ENCODE peak calls at places on chromosomes 13 and 19, in six cellular contexts. Q is central memory CD4-positive, alpha-beta T cell; I is activated naive CD8-positive, alpha-beta T cell treated with anti-CD3 and anti-CD28 coated beads, Interleukin-2, amount 50 U/mL, for 24 hours; Z is foreskin melanocyte; Y is RWPE1; C is NCI-H510A. E is an unnamed sample.

GRCh38 chr13:26062853-26063444 is 11.1 kb upstream of the SHISA2 start:
- DNase-seq in Y (peak; percentile 50), Z (peak; percentile 68), Q (peak; percentile 34), I (no peak), C (no peak), E (peak; percentile 43)

GRCh38 chr13:99677388-99677951 is 176.2 kb downstream of the TM9SF2 start:
- DNase-seq in C (no peak), Z (peak; percentile 66), I (no peak), Q (no peak), Y (no peak), E (peak; percentile 46)

GRCh38 chr13:112000888-112001287 is 66.1 kb upstream of the SOX1 start:
- DNase-seq in Z (no peak), Y (no peak), Q (no peak), C (no peak), I (no peak), E (no peak)

GRCh38 chr19:12544401-12544876 is 6.8 kb downstream of the ZNF564 start:
- DNase-seq in Y (no peak), Q (no peak), C (no peak), Z (no peak), I (no peak), E (peak; percentile 66)

GRCh38 chr13:31046711-31047279 is 114.3 kb downstream of the TEX26 start:
- DNase-seq in Y (no peak), C (peak; percentile 57), Z (peak; percentile 98), Q (no peak), I (no peak), E (peak; percentile 19)

GRCh38 chr13:85693889-85694511 is 105.2 kb downstream of the SLITRK6 start:
- DNase-seq in Q (no peak), Y (no peak), C (no peak), I (no peak), Z (no peak), E (no peak)

GRCh38 chr19:41978470-41978869 is 15.6 kb downstream of the ATP1A3 start:
- DNase-seq in Q (no peak), Y (no peak), Z (no peak), C (no peak), I (no peak), E (no peak)

GRCh38 chr13:113148407-113148806 is 10.0 kb upstream of the PROZ start:
- DNase-seq in Q (no peak), C (no peak), I (no peak), Y (no peak), Z (no peak), E (no peak)

GRCh38 chr19:32570081-32570785 is 10.8 kb upstream of the PDCD5 start:
- DNase-seq in Q (peak; percentile 33), C (peak; percentile 22), I (peak; percentile 46), Y (peak; percentile 49), Z (peak; percentile 10), E (peak; percentile 66)

GRCh38 chr19:43784251-43784980 is 3.6 kb upstream of the KCNN4 start:
- DNase-seq in Q (peak; percentile 60), C (no peak), Z (no peak), Y (peak; percentile 92), I (peak; percentile 72), E (peak; percentile 89)

GRCh38 chr19:49637865-49638350 is 2.0 kb downstream of the RRAS start:
- DNase-seq in I (no peak), Q (no peak), C (no peak), Y (peak; percentile 72), Z (peak; percentile 62), E (peak; percentile 75)

GRCh38 chr19:45825263-45825605 is 10.1 kb upstream of the RSPH6A start:
- DNase-seq in I (no peak), C (no peak), Y (no peak), Q (no peak), Z (no peak), E (no peak)

GRCh38 chr19:11191273-11191755 is 6.0 kb downstream of the KANK2 start:
- DNase-seq in C (no peak), I (peak; percentile 14), Z (no peak), Y (peak; percentile 70), Q (no peak), E (peak; percentile 83)

GRCh38 chr19:11639245-11639601 is 41.9 kb downstream of the ZNF627 start:
- DNase-seq in Z (no peak), C (no peak), I (no peak), Y (no peak), Q (no peak), E (no peak)

E was measured in fibroblast of mammary gland.